ENCODE peak calls at places on chromosomes 6 and 20, in six cellular contexts. S is thoracic aorta, K is stomach, N is body of pancreas, D is left ventricle myocardium inferior, E is heart right ventricle. M is an unnamed sample.
A peak's percentile ranks its signal among the peaks of the same experiment; 100 is the strongest.

GRCh38 chr6:149064026-149065017 is 253.2 kb upstream of the TAB2 start:
- DNase-seq in S (no peak), K (no peak), N (no peak), D (no peak), E (no peak), M (no peak)

GRCh38 chr6:35745480-35745879 is 8.6 kb downstream of the ARMC12 start:
- DNase-seq in S (no peak), K (no peak), N (no peak), D (no peak), E (no peak), M (no peak)

GRCh38 chr6:54267798-54268197 is 40.4 kb upstream of the TINAG start:
- DNase-seq in S (no peak), K (no peak), N (peak; percentile 54), D (no peak), E (no peak), M (no peak)

GRCh38 chr6:170008386-170008785 is 257.0 kb downstream of the ERMARD start:
- DNase-seq in S (no peak), K (no peak), N (no peak), D (no peak), E (no peak), M (no peak)

GRCh38 chr6:111880181-111880944 is 7.1 kb upstream of the FYN start:
- DNase-seq in S (no peak), K (no peak), N (no peak), D (no peak), E (no peak), M (no peak)

GRCh38 chr6:17971128-17972073 is 16.0 kb downstream of the KIF13A start:
- DNase-seq in S (peak; percentile 41), K (no peak), N (peak; percentile 23), D (no peak), E (no peak), M (no peak)

GRCh38 chr20:34124469-34125249 is 12.6 kb upstream of the EIF2S2 start:
- DNase-seq in S (no peak), K (no peak), N (no peak), D (no peak), E (no peak), M (no peak)

GRCh38 chr6:3119040-3119723 is 671 bp downstream of the BPHL start:
- DNase-seq in S (no peak), K (no peak), N (peak; percentile 20), D (no peak), E (no peak), M (no peak)

GRCh38 chr20:10848810-10849370 is 175.1 kb upstream of the JAG1 start:
- DNase-seq in S (no peak), K (no peak), N (peak; percentile 30), D (peak; percentile 19), E (no peak), M (no peak)

GRCh38 chr6:155380666-155381332 is 66.5 kb upstream of the TFB1M start:
- DNase-seq in S (no peak), K (no peak), N (no peak), D (no peak), E (no peak), M (no peak)

GRCh38 chr6:131923356-131923755 is 27.8 kb downstream of the CCN2 start:
- DNase-seq in S (no peak), K (peak; percentile 67), N (peak; percentile 67), D (peak; percentile 22), E (no peak), M (peak; percentile 6)

GRCh38 chr6:75101896-75102680 is 103.8 kb downstream of the COL12A1 start:
- DNase-seq in S (no peak), K (no peak), N (no peak), D (no peak), E (no peak), M (no peak)

GRCh38 chr20:3326779-3327521 is 80.5 kb downstream of the DNAAF9 start:
- DNase-seq in S (no peak), K (no peak), N (no peak), D (no peak), E (no peak), M (no peak)

GRCh38 chr20:14434379-14435136 is 97.1 kb upstream of the FLRT3 start:
- DNase-seq in S (no peak), K (no peak), N (no peak), D (no peak), E (no peak), M (no peak)

GRCh38 chr6:39753745-39754084 is 28.5 kb upstream of the KIF6 start:
- DNase-seq in S (no peak), K (no peak), N (peak; percentile 8), D (no peak), E (no peak), M (no peak)

GRCh38 chr6:137033828-137034227 is 10.9 kb downstream of the IL20RA start:
- DNase-seq in S (no peak), K (no peak), N (no peak), D (no peak), E (no peak), M (no peak)

GRCh38 chr6:160388922-160389321 is 40.7 kb downstream of the SLC22A3 start:
- DNase-seq in S (no peak), K (no peak), N (no peak), D (no peak), E (no peak), M (no peak)

GRCh38 chr6:16533721-16534136 is 227.5 kb downstream of the ATXN1 start:
- DNase-seq in S (no peak), K (no peak), N (no peak), D (no peak), E (no peak), M (no peak)

GRCh38 chr6:97586344-97586743 is 303.3 kb upstream of the MMS22L start:
- DNase-seq in S (no peak), K (no peak), N (no peak), D (no peak), E (no peak), M (no peak)

GRCh38 chr20:60921021-60921622 is 330.9 kb upstream of the CDH4 start:
- DNase-seq in S (no peak), K (no peak), N (no peak), D (peak; percentile 52), E (peak; percentile 43), M (no peak)

GRCh38 chr6:159761135-159761872 is 541 bp upstream of the ACAT2 start:
- DNase-seq in S (no peak), K (peak; percentile 29), N (peak; percentile 14), D (no peak), E (peak; percentile 33), M (no peak)

GRCh38 chr20:34010405-34010895 is 16.7 kb downstream of the RALY start:
- DNase-seq in S (no peak), K (no peak), N (no peak), D (no peak), E (no peak), M (no peak)

GRCh38 chr6:159267165-159267564 is 98.0 kb downstream of the FNDC1 start:
- DNase-seq in S (no peak), K (no peak), N (no peak), D (no peak), E (no peak), M (no peak)

GRCh38 chr20:36208257-36208656 is 28.0 kb upstream of the AAR2 start:
- DNase-seq in S (no peak), K (no peak), N (no peak), D (no peak), E (no peak), M (no peak)

GRCh38 chr6:25441658-25442276 is 162.6 kb downstream of the CARMIL1 start:
- DNase-seq in S (no peak), K (no peak), N (no peak), D (no peak), E (no peak), M (no peak)

GRCh38 chr6:11183761-11184362 is 48.6 kb downstream of the NEDD9 start:
- DNase-seq in S (no peak), K (no peak), N (no peak), D (no peak), E (no peak), M (no peak)
- H3K27ac ChIP-seq in S (no peak overlapping the region), K (no peak overlapping the region), N (no peak overlapping the region), D (no peak overlapping the region), E (no peak overlapping the region), M (no peak overlapping the region)

GRCh38 chr6:135187372-135187771 is 6.3 kb downstream of the MYB start:
- DNase-seq in S (no peak), K (no peak), N (no peak), D (no peak), E (no peak), M (no peak)

GRCh38 chr6:135186255-135186654 is 5.1 kb downstream of the MYB start:
- DNase-seq in S (no peak), K (no peak), N (no peak), D (no peak), E (no peak), M (no peak)

GRCh38 chr6:135189344-135189743 is 8.2 kb downstream of the MYB start:
- DNase-seq in S (no peak), K (no peak), N (no peak), D (no peak), E (no peak), M (no peak)

GRCh38 chr6:135191508-135192255 is 10.6 kb downstream of the MYB start:
- DNase-seq in S (no peak), K (no peak), N (no peak), D (no peak), E (no peak), M (no peak)

GRCh38 chr6:135188718-135189117 is 7.6 kb downstream of the MYB start:
- DNase-seq in S (no peak), K (no peak), N (no peak), D (no peak), E (no peak), M (no peak)
- H3K27ac ChIP-seq in S (no peak overlapping the region), K (no peak overlapping the region), N (no peak overlapping the region), D (no peak overlapping the region), E (no peak overlapping the region), M (no peak overlapping the region)

GRCh38 chr6:77834591-77834996 is 181.8 kb downstream of the MEI4 start:
- DNase-seq in S (no peak), K (peak; percentile 25), N (no peak), D (no peak), E (no peak), M (no peak)

GRCh38 chr6:77825204-77825603 is 172.4 kb downstream of the MEI4 start:
- DNase-seq in S (no peak), K (no peak), N (no peak), D (no peak), E (no peak), M (no peak)

GRCh38 chr6:77829736-77830135 is 176.9 kb downstream of the MEI4 start:
- DNase-seq in S (no peak), K (no peak), N (no peak), D (no peak), E (no peak), M (no peak)
- H3K27ac ChIP-seq in S (no peak overlapping the region), K (no peak overlapping the region), N (no peak overlapping the region), D (no peak overlapping the region), E (no peak overlapping the region), M (no peak overlapping the region)

DNA sequence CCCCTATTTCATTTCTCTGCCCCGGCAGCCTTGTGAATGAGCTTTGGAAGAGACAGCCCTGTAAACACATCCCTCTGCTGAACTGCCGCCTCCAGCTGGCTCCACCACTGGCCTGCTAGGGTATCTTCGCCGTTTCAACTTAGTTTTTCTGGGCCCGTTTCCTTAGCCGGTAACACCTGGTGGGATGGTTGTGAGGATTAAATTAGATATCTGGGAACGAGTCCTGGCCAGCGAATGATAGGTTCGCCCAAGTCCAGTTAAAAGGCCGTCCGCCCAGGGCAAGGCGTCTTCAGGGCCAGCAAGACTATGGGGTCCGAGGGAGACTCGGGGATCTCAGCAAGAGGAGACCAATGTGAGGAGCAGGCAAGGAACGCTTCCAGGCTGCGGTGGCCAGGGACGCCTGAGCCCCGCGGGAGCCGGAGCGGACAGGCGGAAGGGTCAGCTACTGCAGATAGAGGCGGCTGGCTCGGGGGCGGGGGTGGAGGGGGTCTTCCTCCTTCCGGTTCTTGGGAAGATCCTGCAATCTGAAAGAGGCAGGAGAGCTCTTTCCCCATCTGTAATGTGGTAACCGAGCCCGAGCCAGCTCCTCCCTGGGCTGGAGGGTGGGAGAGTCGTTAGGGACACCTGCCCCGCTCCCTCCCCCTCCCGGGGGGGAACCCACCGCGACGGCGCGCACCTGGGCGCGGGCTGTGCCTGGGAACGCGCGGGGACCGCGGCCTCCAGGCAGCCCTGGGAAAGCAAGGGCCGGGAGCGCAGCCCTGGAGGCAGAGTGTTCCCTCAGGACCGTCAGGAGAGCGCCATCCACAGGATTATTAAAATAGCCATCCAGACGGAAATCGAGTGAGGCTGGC is 4.5 kb upstream of the PTCRA start:
- DNase-seq in S (no peak), K (no peak), N (no peak), D (no peak), E (no peak), M (no peak)
- H3K27ac ChIP-seq in S (no peak overlapping the region), K (no peak overlapping the region), N (no peak overlapping the region), D (no peak overlapping the region), E (no peak overlapping the region), M (no peak overlapping the region)

M was measured in caudate nucleus.